ENCODE peak calls at places on chromosomes 3 and 15, in ten cellular contexts. A, S, L, I, O, Z, E, G, H and N are unnamed samples.

GRCh38 chr3:67468511-67468910 is 185.9 kb downstream of the SUCLG2 start:
- DNase-seq in A (no peak), S (no peak), L (no peak), I (no peak), O (no peak), Z (no peak), E (no peak), G (no peak), H (no peak), N (no peak)

GRCh38 chr3:99783009-99783573 is 34.6 kb upstream of the CMSS1 start:
- DNase-seq in A (no peak), S (no peak), L (no peak), I (no peak), O (no peak), Z (no peak), E (no peak), G (peak), H (no peak), N (no peak)

GRCh38 chr3:49925485-49925884 is 4.1 kb downstream of the MON1A start:
- DNase-seq in A (no peak), S (no peak), L (no peak), I (no peak), O (no peak), Z (no peak), E (no peak), G (no peak), H (no peak), N (no peak)

GRCh38 chr3:113508966-113509365 is 6.0 kb downstream of the SPICE1 start:
- DNase-seq in A (no peak), S (no peak), L (no peak), I (no peak), O (no peak), Z (no peak), E (no peak), G (no peak), H (no peak), N (no peak)

GRCh38 chr3:98521897-98522537 is 685 bp downstream of the CLDND1 start:
- DNase-seq in A (no peak), S (no peak), L (no peak), I (peak), O (peak), Z (peak), E (peak), G (peak), H (peak), N (peak)

GRCh38 chr15:94582368-94582767 is 351.0 kb downstream of the MCTP2 start:
- DNase-seq in A (no peak), S (no peak), L (peak), I (no peak), O (no peak), Z (peak), E (no peak), G (peak), H (peak), N (no peak)

GRCh38 chr15:89888214-89888804 is 5.5 kb downstream of the AP3S2 start:
- DNase-seq in A (no peak), S (no peak), L (no peak), I (no peak), O (no peak), Z (no peak), E (no peak), G (peak), H (no peak), N (no peak)

GRCh38 chr3:105553851-105554250 is 187.1 kb downstream of the ALCAM start:
- DNase-seq in A (no peak), S (no peak), L (no peak), I (no peak), O (no peak), Z (no peak), E (no peak), G (no peak), H (no peak), N (no peak)

GRCh38 chr15:90154861-90155626 is 46.1 kb upstream of the SEMA4B start:
- DNase-seq in A (no peak), S (no peak), L (no peak), I (no peak), O (no peak), Z (no peak), E (no peak), G (peak), H (no peak), N (no peak)

GRCh38 chr15:82063055-82063454 is 17.2 kb upstream of the MEX3B start:
- DNase-seq in A (no peak), S (no peak), L (no peak), I (no peak), O (no peak), Z (no peak), E (no peak), G (no peak), H (no peak), N (no peak)

GRCh38 chr15:89138999-89139612 is 50.9 kb downstream of the ABHD2 start:
- DNase-seq in A (no peak), S (no peak), L (no peak), I (no peak), O (no peak), Z (no peak), E (no peak), G (no peak), H (no peak), N (no peak)

GRCh38 chr15:41941644-41942415 is 30.5 kb downstream of the EHD4 start:
- DNase-seq in A (peak), S (no peak), L (no peak), I (no peak), O (no peak), Z (peak), E (no peak), G (no peak), H (peak), N (no peak)

GRCh38 chr15:72231847-72232461 is 964 bp upstream of the PKM start:
- DNase-seq in A (peak), S (no peak), L (no peak), I (no peak), O (no peak), Z (no peak), E (peak), G (peak), H (peak), N (peak)

GRCh38 chr15:80643296-80643965 is 51.7 kb upstream of the ABHD17C start:
- DNase-seq in A (no peak), S (no peak), L (no peak), I (no peak), O (no peak), Z (no peak), E (no peak), G (no peak), H (no peak), N (no peak)

GRCh38 chr3:185796431-185797107 is 28.3 kb downstream of the IGF2BP2 start:
- DNase-seq in A (no peak), S (no peak), L (no peak), I (no peak), O (no peak), Z (no peak), E (no peak), G (peak), H (no peak), N (no peak)

GRCh38 chr15:45187578-45187893 is 230 bp downstream of the SHF start:
- DNase-seq in A (no peak), S (no peak), L (no peak), I (no peak), O (no peak), Z (no peak), E (no peak), G (no peak), H (no peak), N (no peak)

GRCh38 chr15:31934821-31935220 is 95.5 kb upstream of the CHRNA7 start:
- DNase-seq in A (no peak), S (no peak), L (no peak), I (no peak), O (no peak), Z (no peak), E (no peak), G (peak), H (no peak), N (no peak)

GRCh38 chr3:147652682-147653081 is 243.5 kb downstream of the ZIC1 start:
- DNase-seq in A (no peak), S (no peak), L (no peak), I (no peak), O (no peak), Z (no peak), E (no peak), G (no peak), H (no peak), N (no peak)

GRCh38 chr3:156582784-156583183 is 27.9 kb upstream of the SSR3 start:
- DNase-seq in A (no peak), S (no peak), L (no peak), I (no peak), O (no peak), Z (no peak), E (no peak), G (no peak), H (no peak), N (no peak)

GRCh38 chr3:187802928-187803259 is 57.6 kb upstream of the BCL6 start:
- DNase-seq in A (no peak), S (no peak), L (no peak), I (no peak), O (no peak), Z (no peak), E (no peak), G (no peak), H (no peak), N (no peak)

GRCh38 chr3:51719413-51720025 is 12.7 kb downstream of the GRM2 start:
- DNase-seq in A (no peak), S (no peak), L (no peak), I (no peak), O (no peak), Z (no peak), E (no peak), G (no peak), H (no peak), N (no peak)

GRCh38 chr3:108940166-108940565 is 13.5 kb downstream of the GUCA1C start:
- DNase-seq in A (no peak), S (no peak), L (no peak), I (no peak), O (no peak), Z (no peak), E (no peak), G (no peak), H (no peak), N (no peak)

GRCh38 chr3:46883252-46884185 is 6.0 kb downstream of the PTH1R start:
- DNase-seq in A (no peak), S (no peak), L (peak), I (no peak), O (no peak), Z (no peak), E (peak), G (no peak), H (no peak), N (no peak)

GRCh38 chr3:46565113-46565490 is 1.0 kb downstream of the LRRC2 start:
- DNase-seq in A (no peak), S (no peak), L (no peak), I (no peak), O (no peak), Z (no peak), E (no peak), G (no peak), H (no peak), N (no peak)

GRCh38 chr3:126886217-126886616 is 96.7 kb upstream of the PLXNA1 start:
- DNase-seq in A (no peak), S (no peak), L (no peak), I (no peak), O (no peak), Z (no peak), E (no peak), G (no peak), H (no peak), N (no peak)

GRCh38 chr3:134371542-134372324 is 2.5 kb downstream of the AMOTL2 start:
- DNase-seq in A (no peak), S (no peak), L (no peak), I (no peak), O (no peak), Z (no peak), E (no peak), G (no peak), H (peak), N (no peak)

GRCh38 chr15:58036579-58036978 is 28.9 kb downstream of the ALDH1A2 start:
- DNase-seq in A (no peak), S (no peak), L (no peak), I (no peak), O (no peak), Z (no peak), E (no peak), G (no peak), H (no peak), N (no peak)

GRCh38 chr3:40810813-40811212 is 286.1 kb downstream of the ZNF621 start:
- DNase-seq in A (no peak), S (no peak), L (no peak), I (no peak), O (no peak), Z (no peak), E (no peak), G (no peak), H (no peak), N (no peak)

GRCh38 chr3:39196671-39197446 is 4.5 kb upstream of the XIRP1 start:
- DNase-seq in A (no peak), S (no peak), L (no peak), I (no peak), O (peak), Z (no peak), E (no peak), G (no peak), H (no peak), N (no peak)

GRCh38 chr3:32459474-32459873 is 43.2 kb downstream of the CMTM6 start:
- DNase-seq in A (no peak), S (no peak), L (no peak), I (no peak), O (no peak), Z (no peak), E (no peak), G (no peak), H (no peak), N (no peak)

GRCh38 chr3:180680097-180680430 is 775 bp upstream of the CCDC39 start:
- DNase-seq in A (no peak), S (no peak), L (no peak), I (peak), O (no peak), Z (no peak), E (no peak), G (peak), H (no peak), N (no peak)